ENCODE peak calls at places on chromosomes 3 and 15, in eight cellular contexts. One of them, this sample, is unnamed.

GRCh38 chr3:97970929-97971460 is 1.2 kb downstream of the RIOX2 start:
- DNase-seq in HuH-7: no peak
- DNase-seq in fibroblast of lung: no peak
- DNase-seq in SIG-M5: no peak
- DNase-seq in activated CD8-positive, alpha-beta memory T cell treated with anti-CD3 and anti-CD28 coated beads for 48 hours: no peak
- DNase-seq in ACHN: no peak
- DNase-seq in A172: no peak
- DNase-seq in NCI-H446: no peak
- DNase-seq in this sample: no peak

GRCh38 chr15:33047077-33047476 is 147.4 kb downstream of the FMN1 start:
- DNase-seq in ACHN: no peak
- DNase-seq in activated CD8-positive, alpha-beta memory T cell treated with anti-CD3 and anti-CD28 coated beads for 48 hours: no peak
- DNase-seq in NCI-H446: no peak
- DNase-seq in A172: no peak
- DNase-seq in SIG-M5: no peak
- DNase-seq in fibroblast of lung: no peak
- DNase-seq in HuH-7: no peak
- DNase-seq in this sample: no peak

GRCh38 chr3:134364061-134364935 is 9.9 kb downstream of the AMOTL2 start:
- DNase-seq in HuH-7: peak
- DNase-seq in A172: peak
- DNase-seq in fibroblast of lung: peak
- DNase-seq in ACHN: peak
- DNase-seq in SIG-M5: no peak
- DNase-seq in NCI-H446: peak
- DNase-seq in activated CD8-positive, alpha-beta memory T cell treated with anti-CD3 and anti-CD28 coated beads for 48 hours: no peak
- DNase-seq in this sample: peak

GRCh38 chr3:119279844-119280243 is 14.3 kb upstream of the ARHGAP31 start:
- DNase-seq in SIG-M5: no peak
- DNase-seq in A172: no peak
- DNase-seq in ACHN: no peak
- DNase-seq in NCI-H446: no peak
- DNase-seq in activated CD8-positive, alpha-beta memory T cell treated with anti-CD3 and anti-CD28 coated beads for 48 hours: no peak
- DNase-seq in HuH-7: no peak
- DNase-seq in fibroblast of lung: no peak
- DNase-seq in this sample: no peak

GRCh38 chr15:89805241-89806216 is 9.1 kb downstream of the ANPEP start:
- DNase-seq in fibroblast of lung: no peak
- DNase-seq in NCI-H446: no peak
- DNase-seq in HuH-7: no peak
- DNase-seq in ACHN: no peak
- DNase-seq in SIG-M5: no peak
- DNase-seq in activated CD8-positive, alpha-beta memory T cell treated with anti-CD3 and anti-CD28 coated beads for 48 hours: no peak
- DNase-seq in A172: no peak
- DNase-seq in this sample: no peak

GRCh38 chr3:60149501-60149900 is 1099.7 kb upstream of the CFAP20DC start:
- DNase-seq in NCI-H446: no peak
- DNase-seq in HuH-7: no peak
- DNase-seq in ACHN: no peak
- DNase-seq in SIG-M5: no peak
- DNase-seq in fibroblast of lung: no peak
- DNase-seq in A172: no peak
- DNase-seq in activated CD8-positive, alpha-beta memory T cell treated with anti-CD3 and anti-CD28 coated beads for 48 hours: no peak
- DNase-seq in this sample: no peak

GRCh38 chr3:112496368-112497067 is 2.8 kb downstream of the BTLA start:
- DNase-seq in activated CD8-positive, alpha-beta memory T cell treated with anti-CD3 and anti-CD28 coated beads for 48 hours: no peak
- DNase-seq in SIG-M5: no peak
- DNase-seq in A172: no peak
- DNase-seq in NCI-H446: no peak
- DNase-seq in ACHN: no peak
- DNase-seq in HuH-7: no peak
- DNase-seq in fibroblast of lung: no peak
- DNase-seq in this sample: no peak

GRCh38 chr3:160052385-160053047 is 63.9 kb downstream of the IL12A start:
- DNase-seq in A172: no peak
- DNase-seq in SIG-M5: no peak
- DNase-seq in HuH-7: no peak
- DNase-seq in ACHN: peak
- DNase-seq in NCI-H446: no peak
- DNase-seq in fibroblast of lung: peak
- DNase-seq in activated CD8-positive, alpha-beta memory T cell treated with anti-CD3 and anti-CD28 coated beads for 48 hours: no peak
- DNase-seq in this sample: no peak

GRCh38 chr15:48440084-48440483 is 108.9 kb downstream of the DUT start:
- DNase-seq in SIG-M5: no peak
- DNase-seq in fibroblast of lung: peak
- DNase-seq in NCI-H446: no peak
- DNase-seq in ACHN: no peak
- DNase-seq in A172: peak
- DNase-seq in HuH-7: no peak
- DNase-seq in activated CD8-positive, alpha-beta memory T cell treated with anti-CD3 and anti-CD28 coated beads for 48 hours: no peak
- DNase-seq in this sample: no peak

GRCh38 chr3:184773341-184774186 is 38.4 kb upstream of the VPS8 start:
- DNase-seq in A172: no peak
- DNase-seq in fibroblast of lung: no peak
- DNase-seq in activated CD8-positive, alpha-beta memory T cell treated with anti-CD3 and anti-CD28 coated beads for 48 hours: no peak
- DNase-seq in ACHN: no peak
- DNase-seq in SIG-M5: no peak
- DNase-seq in NCI-H446: no peak
- DNase-seq in HuH-7: no peak
- DNase-seq in this sample: no peak

GRCh38 chr3:124812291-124813265 is 74.6 kb downstream of the ITGB5 start:
- DNase-seq in NCI-H446: peak
- DNase-seq in SIG-M5: no peak
- DNase-seq in HuH-7: peak
- DNase-seq in A172: peak
- DNase-seq in fibroblast of lung: peak
- DNase-seq in ACHN: peak
- DNase-seq in activated CD8-positive, alpha-beta memory T cell treated with anti-CD3 and anti-CD28 coated beads for 48 hours: no peak
- DNase-seq in this sample: peak

GRCh38 chr3:143901105-143901504 is 52.8 kb upstream of the SLC9A9 start:
- DNase-seq in A172: peak
- DNase-seq in ACHN: no peak
- DNase-seq in NCI-H446: no peak
- DNase-seq in SIG-M5: no peak
- DNase-seq in HuH-7: no peak
- DNase-seq in activated CD8-positive, alpha-beta memory T cell treated with anti-CD3 and anti-CD28 coated beads for 48 hours: no peak
- DNase-seq in fibroblast of lung: peak
- DNase-seq in this sample: peak

GRCh38 chr3:160184655-160185054 is 40.6 kb upstream of the C3orf80 start:
- DNase-seq in NCI-H446: no peak
- DNase-seq in HuH-7: no peak
- DNase-seq in SIG-M5: no peak
- DNase-seq in fibroblast of lung: peak
- DNase-seq in activated CD8-positive, alpha-beta memory T cell treated with anti-CD3 and anti-CD28 coated beads for 48 hours: no peak
- DNase-seq in A172: no peak
- DNase-seq in ACHN: no peak
- DNase-seq in this sample: no peak

GRCh38 chr15:66560856-66561525 is 4.8 kb downstream of the LCTL start:
- DNase-seq in fibroblast of lung: no peak
- DNase-seq in HuH-7: no peak
- DNase-seq in NCI-H446: no peak
- DNase-seq in activated CD8-positive, alpha-beta memory T cell treated with anti-CD3 and anti-CD28 coated beads for 48 hours: no peak
- DNase-seq in SIG-M5: no peak
- DNase-seq in A172: no peak
- DNase-seq in ACHN: no peak
- DNase-seq in this sample: no peak

GRCh38 chr3:16211176-16211904 is 36.9 kb downstream of the GALNT15 start:
- DNase-seq in A172: no peak
- DNase-seq in NCI-H446: no peak
- DNase-seq in fibroblast of lung: no peak
- DNase-seq in ACHN: no peak
- DNase-seq in SIG-M5: no peak
- DNase-seq in HuH-7: no peak
- DNase-seq in activated CD8-positive, alpha-beta memory T cell treated with anti-CD3 and anti-CD28 coated beads for 48 hours: no peak
- DNase-seq in this sample: peak

GRCh38 chr3:41095702-41096101 is 103.6 kb upstream of the CTNNB1 start:
- DNase-seq in SIG-M5: no peak
- DNase-seq in fibroblast of lung: peak
- DNase-seq in A172: peak
- DNase-seq in NCI-H446: no peak
- DNase-seq in ACHN: no peak
- DNase-seq in HuH-7: no peak
- DNase-seq in activated CD8-positive, alpha-beta memory T cell treated with anti-CD3 and anti-CD28 coated beads for 48 hours: no peak
- DNase-seq in this sample: no peak

GRCh38 chr15:70669006-70669602 is 94.3 kb downstream of the UACA start:
- DNase-seq in fibroblast of lung: no peak
- DNase-seq in SIG-M5: no peak
- DNase-seq in HuH-7: no peak
- DNase-seq in activated CD8-positive, alpha-beta memory T cell treated with anti-CD3 and anti-CD28 coated beads for 48 hours: no peak
- DNase-seq in A172: no peak
- DNase-seq in NCI-H446: no peak
- DNase-seq in ACHN: no peak
- DNase-seq in this sample: no peak

GRCh38 chr3:182869059-182869458 is 75.8 kb downstream of the ATP11B start:
- DNase-seq in fibroblast of lung: no peak
- DNase-seq in SIG-M5: no peak
- DNase-seq in activated CD8-positive, alpha-beta memory T cell treated with anti-CD3 and anti-CD28 coated beads for 48 hours: no peak
- DNase-seq in ACHN: no peak
- DNase-seq in HuH-7: no peak
- DNase-seq in A172: no peak
- DNase-seq in NCI-H446: no peak
- DNase-seq in this sample: no peak

GRCh38 chr15:39942101-39942752 is 8.3 kb downstream of the EIF2AK4 start:
- DNase-seq in activated CD8-positive, alpha-beta memory T cell treated with anti-CD3 and anti-CD28 coated beads for 48 hours: no peak
- DNase-seq in fibroblast of lung: peak
- DNase-seq in ACHN: no peak
- DNase-seq in NCI-H446: no peak
- DNase-seq in HuH-7: no peak
- DNase-seq in SIG-M5: no peak
- DNase-seq in A172: no peak
- DNase-seq in this sample: no peak

GRCh38 chr15:59176653-59177444 is 29.8 kb upstream of the LDHAL6B start:
- DNase-seq in A172: no peak
- DNase-seq in SIG-M5: no peak
- DNase-seq in NCI-H446: no peak
- DNase-seq in activated CD8-positive, alpha-beta memory T cell treated with anti-CD3 and anti-CD28 coated beads for 48 hours: no peak
- DNase-seq in HuH-7: no peak
- DNase-seq in ACHN: no peak
- DNase-seq in fibroblast of lung: no peak
- DNase-seq in this sample: no peak

GRCh38 chr3:106332884-106333283 is 464.1 kb upstream of the CBLB start:
- DNase-seq in ACHN: peak
- DNase-seq in NCI-H446: no peak
- DNase-seq in fibroblast of lung: peak
- DNase-seq in HuH-7: no peak
- DNase-seq in A172: peak
- DNase-seq in SIG-M5: no peak
- DNase-seq in activated CD8-positive, alpha-beta memory T cell treated with anti-CD3 and anti-CD28 coated beads for 48 hours: peak
- DNase-seq in this sample: no peak

GRCh38 chr15:78316211-78317077 is 17.0 kb upstream of the SKIC8 start:
- DNase-seq in HuH-7: no peak
- DNase-seq in fibroblast of lung: no peak
- DNase-seq in activated CD8-positive, alpha-beta memory T cell treated with anti-CD3 and anti-CD28 coated beads for 48 hours: no peak
- DNase-seq in A172: no peak
- DNase-seq in ACHN: no peak
- DNase-seq in SIG-M5: no peak
- DNase-seq in NCI-H446: no peak
- DNase-seq in this sample: no peak

GRCh38 chr15:92714457-92715401 is 59.2 kb upstream of the FAM174B start:
- DNase-seq in SIG-M5: no peak
- DNase-seq in activated CD8-positive, alpha-beta memory T cell treated with anti-CD3 and anti-CD28 coated beads for 48 hours: peak
- DNase-seq in NCI-H446: peak
- DNase-seq in fibroblast of lung: peak
- DNase-seq in HuH-7: peak
- DNase-seq in A172: peak
- DNase-seq in ACHN: peak
- DNase-seq in this sample: peak

GRCh38 chr15:49832421-49832980 is 211.7 kb downstream of the DTWD1 start:
- DNase-seq in ACHN: peak
- DNase-seq in HuH-7: peak
- DNase-seq in fibroblast of lung: peak
- DNase-seq in A172: peak
- DNase-seq in activated CD8-positive, alpha-beta memory T cell treated with anti-CD3 and anti-CD28 coated beads for 48 hours: no peak
- DNase-seq in SIG-M5: no peak
- DNase-seq in NCI-H446: peak
- DNase-seq in this sample: no peak

GRCh38 chr3:169453256-169454059 is 210.1 kb downstream of the MECOM start:
- DNase-seq in fibroblast of lung: no peak
- DNase-seq in SIG-M5: no peak
- DNase-seq in NCI-H446: no peak
- DNase-seq in ACHN: no peak
- DNase-seq in A172: peak
- DNase-seq in activated CD8-positive, alpha-beta memory T cell treated with anti-CD3 and anti-CD28 coated beads for 48 hours: no peak
- DNase-seq in HuH-7: no peak
- DNase-seq in this sample: no peak